ENCODE peak calls at places on chromosome 15, in five cellular contexts. T is fibroblast of lung, W is K562, D is GM23338, V is neural progenitor cell. O is an unnamed sample. For H4K20me1, the result is how much of the 10 kb centered on the place peaks cover.

GRCh38 chr15:66768984-66769383 is 66.9 kb downstream of the SMAD6 start:
- DNase-seq in W (no peak), T (no peak), D (no peak), V (no peak), O (no peak)

GRCh38 chr15:98966036-98966787 is 41.4 kb downstream of the PGPEP1L start:
- DNase-seq in W (no peak), V (no peak), T (peak), D (no peak), O (no peak)

GRCh38 chr15:69783211-69783610 is 314.5 kb downstream of the TLE3 start:
- DNase-seq in T (no peak), W (no peak), V (no peak), D (no peak), O (no peak)

GRCh38 chr15:60184579-60184978 is 180.5 kb downstream of the FOXB1 start:
- DNase-seq in V (no peak), T (peak), W (no peak), D (no peak), O (no peak)

GRCh38 chr15:65028921-65029735 is at the start of gene MTFMT:
- DNase-seq in T (peak), V (peak), W (peak), D (peak), O (peak)

GRCh38 chr15:33662014-33662413 is 306.3 kb upstream of the CHRM5 start:
- DNase-seq in W (no peak), V (no peak), T (no peak), D (no peak), O (no peak)

GRCh38 chr15:60179786-60180391 is 175.8 kb downstream of the FOXB1 start:
- DNase-seq in D (peak), T (peak), W (peak), V (peak), O (peak)

GRCh38 chr15:41115652-41116115 is 396 bp downstream of the INO80 start:
- DNase-seq in V (peak), D (peak), T (peak), W (peak), O (peak)

GRCh38 chr15:51205050-51205707 is 110.5 kb upstream of the TNFAIP8L3 start:
- DNase-seq in T (no peak), V (no peak), D (no peak), W (no peak), O (no peak)

GRCh38 chr15:76576526-76577279 is 240.1 kb downstream of the ISL2 start:
- DNase-seq in T (peak), W (no peak), D (no peak), V (no peak), O (peak)

GRCh38 chr15:35769656-35770055 is 223.7 kb upstream of the DPH6 start:
- DNase-seq in V (no peak), W (no peak), D (no peak), T (no peak), O (no peak)

GRCh38 chr15:99315636-99316035 is 64.4 kb downstream of the LRRC28 start:
- DNase-seq in D (peak), W (no peak), V (no peak), T (peak), O (no peak)

GRCh38 chr15:75042730-75043508 is 19.5 kb downstream of the PPCDC start:
- DNase-seq in V (peak), D (peak), W (peak), T (peak), O (peak)

GRCh38 chr15:66765478-66766281 is 63.6 kb downstream of the SMAD6 start:
- DNase-seq in V (no peak), D (no peak), T (peak), W (peak), O (peak)

GRCh38 chr15:66578286-66578875 is 12.6 kb upstream of the LCTL start:
- DNase-seq in T (peak), V (no peak), D (no peak), W (no peak), O (no peak)

GRCh38 chr15:48778338-48778730 is 32.5 kb downstream of the CEP152 start:
- DNase-seq in T (peak), V (no peak), D (no peak), W (no peak), O (no peak)

GRCh38 chr15:44726568-44727461 is 9.5 kb upstream of the TRIM69 start:
- DNase-seq in W (peak), T (peak), D (peak), V (no peak), O (peak)

GRCh38 chr15:42591238-42591936 is 16.0 kb downstream of the STARD9 start:
- DNase-seq in V (no peak), T (peak), W (peak), D (peak), O (peak)

GRCh38 chr15:33194704-33195261 is at the start of gene FMN1:
- DNase-seq in T (peak), W (peak), V (peak), D (peak), O (no peak)

GRCh38 chr15:101124731-101125558 is 126.9 kb downstream of the CHSY1 start:
- DNase-seq in T (peak), D (no peak), W (no peak), V (no peak), O (no peak)

GRCh38 chr15:98292442-98293240 is 332.1 kb downstream of the ARRDC4 start:
- DNase-seq in W (peak), D (peak), T (no peak), V (peak), O (peak)

GRCh38 chr15:38440353-38441129 is 13.4 kb upstream of the FAM98B start:
- DNase-seq in W (peak), V (peak), T (peak), D (peak), O (peak)

GRCh38 chr15:74235962-74236361 is at the start of gene CCDC33:
- DNase-seq in V (no peak), T (no peak), W (no peak), D (no peak), O (no peak)

GRCh38 chr15:69515508-69516290 is 63.1 kb downstream of the RPLP1 start:
- DNase-seq in D (no peak), W (no peak), T (no peak), V (no peak), O (no peak)

DNA sequence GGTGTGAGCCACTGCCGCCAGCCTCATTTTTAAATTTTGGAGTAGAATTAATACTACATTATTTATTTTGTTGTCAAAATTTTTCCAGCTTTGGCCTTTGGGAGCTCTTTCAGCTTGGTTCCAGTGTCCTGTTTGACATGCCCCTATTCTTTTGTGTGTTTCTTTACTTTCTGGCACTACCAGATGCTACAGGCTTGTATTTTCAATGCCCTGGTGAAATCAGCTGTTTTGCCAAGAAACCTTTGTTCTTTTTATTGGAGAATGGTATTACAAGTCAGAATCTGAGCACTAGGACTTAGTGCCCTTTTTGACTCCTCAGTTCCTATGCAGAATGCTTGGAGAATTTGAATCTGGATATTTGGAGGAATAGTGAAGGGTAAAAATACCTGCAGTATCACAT is 26.6 kb downstream of the RNF111 start:
- DNase-seq in W (no peak), D (no peak), V (no peak), T (no peak), O (no peak)
- H4K20me1 ChIP-seq in W (under half), D (under half), V (under half), T (under half), O (under half)

GRCh38 chr15:52527196-52527897 is 1.3 kb downstream of the MYO5A start:
- DNase-seq in T (no peak), W (no peak), D (no peak), V (no peak), O (no peak)
- H4K20me1 ChIP-seq in T (under half), W (under half), D (under half), V (under half), O (under half)

GRCh38 chr15:85004551-85004950 is 22.9 kb downstream of the PDE8A start:
- DNase-seq in V (no peak), T (no peak), W (no peak), D (no peak), O (no peak)
- H4K20me1 ChIP-seq in V (under half), T (under half), W (under half), D (under half), O (under half)

GRCh38 chr15:90394074-90394473 is 6.0 kb downstream of the IQGAP1 start:
- DNase-seq in T (no peak), V (no peak), D (no peak), W (no peak), O (no peak)
- H4K20me1 ChIP-seq in T (under half), V (under half), D (under half), W (under half), O (under half)

GRCh38 chr15:61839541-61839940 is 220.7 kb downstream of the VPS13C start:
- DNase-seq in V (no peak), T (peak), W (no peak), D (no peak), O (no peak)
- H4K20me1 ChIP-seq in V (under half), T (under half), W (under half), D (under half), O (under half)

GRCh38 chr15:49926731-49927130 is 192.3 kb downstream of the ATP8B4 start:
- DNase-seq in D (no peak), W (no peak), V (no peak), T (no peak), O (no peak)
- H4K20me1 ChIP-seq in D (under half), W (under half), V (under half), T (under half), O (under half)

GRCh38 chr15:93012793-93013192 is 76.2 kb downstream of the RGMA start:
- DNase-seq in D (no peak), W (no peak), V (no peak), T (no peak), O (no peak)

GRCh38 chr15:93005133-93005532 is 83.9 kb downstream of the RGMA start:
- DNase-seq in W (no peak), V (no peak), D (no peak), T (no peak), O (no peak)

GRCh38 chr15:93007994-93008393 is 81.0 kb downstream of the RGMA start:
- DNase-seq in W (no peak), V (no peak), T (no peak), D (no peak), O (no peak)
- H4K20me1 ChIP-seq in W (under half), V (under half), T (under half), D (under half), O (under half)

GRCh38 chr15:78448441-78449219 is 10.6 kb downstream of the IREB2 start:
- DNase-seq in D (no peak), V (no peak), W (no peak), T (no peak), O (no peak)
- H4K20me1 ChIP-seq in D (half or more), V (half or more), W (under half), T (under half), O (under half)

GRCh38 chr15:39888243-39888642 is 31.8 kb downstream of the GPR176 start:
- DNase-seq in T (no peak), V (no peak), W (no peak), D (no peak), O (no peak)
- H4K20me1 ChIP-seq in T (under half), V (under half), W (under half), D (under half), O (under half)

GRCh38 chr15:93476491-93477176 is 387.6 kb upstream of the RGMA start:
- DNase-seq in V (no peak), W (no peak), T (peak), D (no peak), O (no peak)

GRCh38 chr15:93477188-93477587 is 388.2 kb upstream of the RGMA start:
- DNase-seq in V (peak), D (peak), T (no peak), W (no peak), O (no peak)

GRCh38 chr15:93477721-93478120 is 388.7 kb upstream of the RGMA start:
- DNase-seq in V (peak), T (no peak), D (peak), W (no peak), O (no peak)

GRCh38 chr15:93479679-93480078 is 390.7 kb upstream of the RGMA start:
- DNase-seq in V (no peak), T (no peak), W (no peak), D (no peak), O (no peak)

GRCh38 chr15:93478922-93479321 is 389.9 kb upstream of the RGMA start:
- DNase-seq in D (peak), W (no peak), V (no peak), T (no peak), O (no peak)
- H4K20me1 ChIP-seq in D (under half), W (under half), V (under half), T (under half), O (under half)